ENCODE peak calls at places on chromosomes 13 and 19, in seven cellular contexts. T is body of pancreas, B is astrocyte of the spinal cord, L is GM10248, D is astrocyte of the cerebellum, H is HFFc6, J is fibroblast of villous mesenchyme. E is an unnamed sample.

GRCh38 chr13:58085819-58086218 is 454.3 kb downstream of the PCDH17 start:
- DNase-seq in T (no peak), H (no peak), J (no peak), D (peak; percentile 83), L (no peak), B (peak; percentile 70), E (no peak)

GRCh38 chr13:50708461-50708860 is 135.0 kb downstream of the DLEU7 start:
- DNase-seq in T (no peak), L (no peak), J (no peak), H (no peak), B (no peak), D (no peak), E (no peak)

GRCh38 chr19:38440592-38440991 is 7.1 kb downstream of the RYR1 start:
- DNase-seq in D (no peak), B (no peak), H (no peak), L (no peak), T (no peak), J (no peak), E (no peak)

GRCh38 chr19:2261438-2262172 is 5.4 kb upstream of the JSRP1 start:
- DNase-seq in L (no peak), B (no peak), J (peak; percentile 43), H (no peak), D (no peak), T (peak; percentile 68), E (no peak)

GRCh38 chr13:77398825-77399620 is 72.1 kb upstream of the MYCBP2 start:
- DNase-seq in L (no peak), D (no peak), H (no peak), B (no peak), T (no peak), J (no peak), E (no peak)

GRCh38 chr13:24459234-24459633 is 53.3 kb downstream of the PARP4 start:
- DNase-seq in B (peak; percentile 65), D (peak; percentile 49), T (no peak), J (peak; percentile 71), H (peak; percentile 36), L (peak; percentile 62), E (no peak)

GRCh38 chr19:34502582-34503545 is 21.3 kb downstream of the WTIP start:
- DNase-seq in L (peak; percentile 13), D (no peak), T (no peak), B (no peak), H (no peak), J (no peak), E (no peak)

GRCh38 chr13:74288361-74288911 is 154.2 kb upstream of the KLF12 start:
- DNase-seq in H (no peak), B (peak; percentile 31), D (no peak), J (no peak), T (peak; percentile 30), L (no peak), E (peak; percentile 1)

GRCh38 chr19:10729406-10729805 is 11.5 kb downstream of the DNM2 start:
- DNase-seq in L (no peak), D (no peak), B (no peak), T (no peak), H (no peak), J (no peak), E (no peak)

GRCh38 chr19:47315125-47315821 is 5.6 kb downstream of the C5AR1 start:
- DNase-seq in D (peak; percentile 12), H (peak; percentile 85), L (no peak), J (peak; percentile 96), T (peak; percentile 14), B (peak; percentile 91), E (peak; percentile 87)

GRCh38 chr19:30699871-30700280 is 327.7 kb downstream of the ZNF536 start:
- DNase-seq in T (no peak), H (no peak), J (no peak), L (no peak), D (no peak), B (no peak), E (no peak)

GRCh38 chr19:30695171-30695875 is 323.1 kb downstream of the ZNF536 start:
- DNase-seq in L (no peak), B (no peak), H (no peak), T (no peak), D (no peak), J (no peak), E (no peak)

GRCh38 chr19:30693179-30693578 is 321.0 kb downstream of the ZNF536 start:
- DNase-seq in L (no peak), T (no peak), B (no peak), H (no peak), D (no peak), J (no peak), E (no peak)

GRCh38 chr19:30694156-30694555 is 322.0 kb downstream of the ZNF536 start:
- DNase-seq in T (no peak), B (no peak), D (no peak), H (no peak), J (no peak), L (no peak), E (no peak)

DNA sequence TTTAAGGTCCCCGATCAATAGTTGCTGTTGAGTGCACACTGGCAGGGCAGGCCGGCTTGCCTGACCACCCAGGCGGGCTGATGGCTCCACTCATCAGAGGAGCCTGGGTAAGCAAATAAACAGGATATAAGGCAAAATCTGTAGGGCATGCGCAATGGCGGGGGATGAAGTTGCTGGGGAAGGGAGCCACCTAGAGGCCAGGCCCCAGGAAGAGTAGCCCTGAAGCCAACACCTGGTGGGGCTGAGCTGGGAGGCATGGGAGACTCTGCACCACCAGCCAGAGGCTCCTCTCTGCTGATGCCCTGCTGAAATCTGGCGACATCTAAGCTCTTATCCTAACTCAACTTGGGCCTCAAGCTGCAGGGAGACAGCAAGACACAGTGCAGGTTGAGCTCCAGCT is 324.3 kb downstream of the ZNF536 start:
- DNase-seq in L (no peak), D (no peak), J (no peak), H (no peak), T (peak; percentile 77), B (no peak), E (no peak)
- TF ChIP-seq CTCF in L (no peak), D (peak; percentile 25), J (peak; percentile 11), H (peak; percentile 42), T (peak; percentile 43), B (peak; percentile 40), E (no peak)

GRCh38 chr19:11964858-11965645 is at the start of gene ZNF763:
- DNase-seq in D (no peak), T (peak; percentile 97), H (peak; percentile 61), B (peak; percentile 61), J (peak; percentile 64), L (peak; percentile 92), E (peak; percentile 87)

GRCh38 chr19:11970174-11970573 is 5.3 kb downstream of the ZNF763 start:
- DNase-seq in H (no peak), J (no peak), D (no peak), T (no peak), B (no peak), L (no peak), E (no peak)

GRCh38 chr19:11963566-11964355 is 1.1 kb upstream of the ZNF763 start:
- DNase-seq in T (peak; percentile 77), J (peak; percentile 55), B (peak; percentile 46), H (peak; percentile 36), L (peak; percentile 76), D (no peak), E (peak; percentile 26)

GRCh38 chr19:11964496-11964857 is 363 bp upstream of the ZNF763 start:
- DNase-seq in J (no peak), B (no peak), T (no peak), L (no peak), H (peak; percentile 17), D (no peak), E (no peak)
- TF ChIP-seq CTCF in J (peak; percentile 20), B (no peak), T (no peak), L (peak; percentile 44), H (no peak), D (no peak), E (no peak)

GRCh38 chr13:68810660-68811059 is 1297.0 kb upstream of the ATXN8OS start:
- DNase-seq in H (no peak), D (no peak), J (no peak), T (no peak), B (no peak), L (no peak), E (no peak)
- TF ChIP-seq CTCF in H (no peak), D (peak; percentile 39), J (no peak), T (no peak), B (peak; percentile 12), L (peak; percentile 14), E (no peak)

GRCh38 chr13:110057052-110057451 is 249.9 kb downstream of the COL4A1 start:
- DNase-seq in L (no peak), D (no peak), H (no peak), B (no peak), J (no peak), T (no peak), E (no peak)

GRCh38 chr13:110055089-110055488 is 251.9 kb downstream of the COL4A1 start:
- DNase-seq in H (peak; percentile 1), B (peak; percentile 27), T (no peak), L (no peak), J (peak; percentile 60), D (no peak), E (no peak)

GRCh38 chr13:110061270-110061669 is 245.7 kb downstream of the COL4A1 start:
- DNase-seq in L (no peak), B (no peak), T (no peak), D (no peak), J (no peak), H (no peak), E (no peak)

GRCh38 chr13:110054041-110054440 is 252.9 kb downstream of the COL4A1 start:
- DNase-seq in H (no peak), L (no peak), B (no peak), J (no peak), D (no peak), T (no peak), E (no peak)

GRCh38 chr13:110056640-110057039 is 250.3 kb downstream of the COL4A1 start:
- DNase-seq in H (no peak), L (no peak), T (no peak), J (no peak), B (no peak), D (no peak), E (no peak)
- TF ChIP-seq CTCF in H (no peak), L (no peak), T (no peak), J (no peak), B (no peak), D (no peak), E (no peak)

GRCh38 chr19:14383556-14383897 is 2.3 kb downstream of the ADGRE5 start:
- DNase-seq in J (peak; percentile 54), L (peak; percentile 20), D (no peak), T (no peak), B (peak; percentile 10), H (no peak), E (no peak)
- TF ChIP-seq CTCF in J (peak; percentile 19), L (no peak), D (no peak), T (no peak), B (no peak), H (no peak), E (no peak)

E was measured in Calu3.